ENCODE peak calls at places on chromosomes 3 and 15, in five cellular contexts. P is psoas muscle, K is activated gamma-delta T cell treated with Interleukin-2 at 50 U/mL for 16 hours, N is T-helper 9 cell, M is GM13976. H is an unnamed sample.

GRCh38 chr15:92624401-92624991 is 31.1 kb downstream of the FAM174B start:
- DNase-seq in M (no peak), K (no peak), N (no peak), P (peak), H (no peak)

GRCh38 chr3:120599211-120599610 is 3.1 kb downstream of the NDUFB4 start:
- DNase-seq in N (no peak), P (no peak), K (no peak), M (no peak), H (no peak)

GRCh38 chr3:14824646-14825045 is 5.9 kb downstream of the FGD5 start:
- DNase-seq in N (no peak), P (no peak), K (no peak), M (no peak), H (no peak)

GRCh38 chr3:29478671-29479070 is 197.8 kb downstream of the RBMS3 start:
- DNase-seq in N (no peak), M (no peak), K (no peak), P (no peak), H (no peak)

GRCh38 chr15:92082217-92082843 is 228.8 kb downstream of the SLCO3A1 start:
- DNase-seq in K (peak), M (peak), N (peak), P (peak), H (no peak)

GRCh38 chr3:170726976-170727661 is 141.2 kb upstream of the SLC7A14 start:
- DNase-seq in P (no peak), N (no peak), K (no peak), M (no peak), H (no peak)

GRCh38 chr3:150936693-150937092 is 31.5 kb upstream of the MINDY4B start:
- DNase-seq in N (no peak), K (no peak), P (no peak), M (no peak), H (no peak)

GRCh38 chr15:64010719-64011118 is 35.6 kb downstream of the DAPK2 start:
- DNase-seq in K (peak), N (peak), M (peak), P (peak), H (peak)

GRCh38 chr3:139267300-139268246 is 76.2 kb upstream of the MRPS22 start:
- DNase-seq in N (no peak), M (no peak), P (no peak), K (no peak), H (no peak)

GRCh38 chr3:39671600-39671999 is 137.8 kb upstream of the MYRIP start:
- DNase-seq in M (no peak), K (no peak), N (no peak), P (no peak), H (no peak)

GRCh38 chr15:74391604-74392401 is 24.4 kb upstream of the CYP11A1 start:
- DNase-seq in K (no peak), N (no peak), P (no peak), M (no peak), H (no peak)